ENCODE peak calls at places on chromosomes 13 and 19, in four cellular contexts. One of them, this sample, is unnamed.

GRCh38 chr13:101919541-101920306 is 467.2 kb downstream of the ITGBL1 start:
- DNase-seq in tibial nerve: no peak
- DNase-seq in gastrocnemius medialis: no peak
- DNase-seq in Peyer's patch: no peak
- DNase-seq in this sample: no peak

GRCh38 chr19:29539668-29540067 is 13.9 kb downstream of the VSTM2B start:
- DNase-seq in tibial nerve: no peak
- DNase-seq in gastrocnemius medialis: no peak
- DNase-seq in Peyer's patch: no peak
- DNase-seq in this sample: no peak

GRCh38 chr13:73941752-73942151 is 192.5 kb downstream of the KLF12 start:
- DNase-seq in tibial nerve: no peak
- DNase-seq in gastrocnemius medialis: no peak
- DNase-seq in Peyer's patch: no peak
- DNase-seq in this sample: no peak

GRCh38 chr13:62875118-62875640 is 1459.5 kb upstream of the PCDH20 start:
- DNase-seq in tibial nerve: no peak
- DNase-seq in gastrocnemius medialis: no peak
- DNase-seq in Peyer's patch: no peak
- DNase-seq in this sample: no peak

GRCh38 chr19:2358548-2359173 is 1.4 kb upstream of the TMPRSS9 start:
- DNase-seq in tibial nerve: no peak
- DNase-seq in gastrocnemius medialis: no peak
- DNase-seq in Peyer's patch: no peak
- DNase-seq in this sample: no peak

GRCh38 chr13:100517135-100517534 is 71.5 kb downstream of the GGACT start:
- DNase-seq in tibial nerve: no peak
- DNase-seq in gastrocnemius medialis: no peak
- DNase-seq in Peyer's patch: no peak
- DNase-seq in this sample: no peak

GRCh38 chr13:90899411-90899810 is 448.1 kb upstream of the MIR17HG start:
- DNase-seq in tibial nerve: no peak
- DNase-seq in gastrocnemius medialis: no peak
- DNase-seq in Peyer's patch: no peak
- DNase-seq in this sample: no peak

GRCh38 chr19:12155324-12155723 is 1.2 kb downstream of the ZNF625 start:
- DNase-seq in tibial nerve: no peak
- DNase-seq in gastrocnemius medialis: no peak
- DNase-seq in Peyer's patch: no peak
- DNase-seq in this sample: no peak

GRCh38 chr13:30659980-30660379 is 42.3 kb downstream of the USPL1 start:
- DNase-seq in tibial nerve: no peak
- DNase-seq in gastrocnemius medialis: no peak
- DNase-seq in Peyer's patch: no peak
- DNase-seq in this sample: no peak

DNA sequence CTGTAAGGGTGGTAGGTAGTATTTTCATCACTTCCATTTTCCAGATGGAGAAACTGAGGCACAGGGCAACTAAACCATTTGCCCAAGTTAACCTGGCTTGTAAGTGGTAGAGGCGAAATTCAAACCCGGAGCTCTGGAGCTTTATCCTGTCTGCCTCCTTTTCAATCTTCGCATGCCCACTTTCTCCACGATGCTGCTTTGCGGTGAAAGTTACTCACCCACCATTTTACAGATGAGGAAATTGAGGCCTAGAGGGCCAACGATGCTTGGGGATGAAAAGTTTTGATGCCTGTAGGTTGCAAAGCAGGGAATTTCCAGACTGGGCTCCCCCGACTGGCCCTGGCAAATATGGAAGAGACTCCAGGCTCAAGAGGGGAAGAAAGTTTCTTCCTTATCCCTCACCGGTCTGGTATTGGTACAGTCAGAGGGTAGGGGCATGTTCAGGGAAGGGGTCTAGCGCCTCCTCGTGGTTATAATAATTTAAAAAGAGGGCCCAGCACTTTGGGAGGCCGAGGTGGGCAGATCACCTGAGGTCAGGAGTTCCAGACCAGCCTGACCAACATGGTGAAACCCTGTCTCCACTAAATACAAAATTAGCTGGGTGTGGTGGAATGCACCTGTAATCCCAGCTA is 1.9 kb upstream of the SH2D3A start:
- DNase-seq in tibial nerve: no peak
- DNase-seq in gastrocnemius medialis: no peak
- DNase-seq in Peyer's patch: no peak
- DNase-seq in this sample: no peak
- TF ChIP-seq CTCF in tibial nerve: peak
- TF ChIP-seq CTCF in gastrocnemius medialis: peak
- TF ChIP-seq CTCF in Peyer's patch: no peak
- TF ChIP-seq CTCF in this sample: peak

DNA sequence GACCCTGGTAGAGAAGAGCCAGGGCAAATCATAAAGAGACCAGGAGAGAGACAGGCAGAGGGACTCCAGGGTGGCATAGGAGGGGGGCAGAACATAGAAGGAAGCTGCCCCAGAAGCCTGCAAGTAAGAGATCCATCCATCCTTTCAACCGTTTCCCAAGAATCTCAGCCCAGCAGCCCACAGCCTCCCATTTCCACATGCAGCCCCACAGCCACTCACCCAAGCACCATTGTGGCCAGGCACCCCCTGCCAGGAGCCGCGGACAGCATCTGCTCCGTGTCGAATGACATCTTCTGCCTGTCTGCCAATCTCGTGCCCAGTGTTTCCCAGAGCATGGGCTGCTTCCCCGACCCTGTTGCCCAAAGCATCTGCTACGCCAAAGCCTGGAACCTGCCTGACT is 618 bp downstream of the DMKN start:
- DNase-seq in tibial nerve: no peak
- DNase-seq in gastrocnemius medialis: no peak
- DNase-seq in Peyer's patch: no peak
- DNase-seq in this sample: no peak
- TF ChIP-seq CTCF in tibial nerve: no peak
- TF ChIP-seq CTCF in gastrocnemius medialis: no peak
- TF ChIP-seq CTCF in Peyer's patch: no peak
- TF ChIP-seq CTCF in this sample: no peak

GRCh38 chr13:97753269-97753668 is 200.2 kb upstream of the IPO5 start:
- DNase-seq in tibial nerve: no peak
- DNase-seq in gastrocnemius medialis: no peak
- DNase-seq in Peyer's patch: no peak
- DNase-seq in this sample: no peak

GRCh38 chr13:97757807-97758206 is 195.7 kb upstream of the IPO5 start:
- DNase-seq in tibial nerve: no peak
- DNase-seq in gastrocnemius medialis: no peak
- DNase-seq in Peyer's patch: no peak
- DNase-seq in this sample: no peak

GRCh38 chr13:97758317-97758716 is 195.2 kb upstream of the IPO5 start:
- DNase-seq in tibial nerve: no peak
- DNase-seq in gastrocnemius medialis: no peak
- DNase-seq in Peyer's patch: no peak
- DNase-seq in this sample: no peak

GRCh38 chr13:97751477-97751876 is 202.0 kb upstream of the IPO5 start:
- DNase-seq in tibial nerve: no peak
- DNase-seq in gastrocnemius medialis: no peak
- DNase-seq in Peyer's patch: no peak
- DNase-seq in this sample: no peak

GRCh38 chr13:97753942-97754670 is 199.4 kb upstream of the IPO5 start:
- DNase-seq in tibial nerve: no peak
- DNase-seq in gastrocnemius medialis: no peak
- DNase-seq in Peyer's patch: no peak
- DNase-seq in this sample: no peak
- TF ChIP-seq CTCF in tibial nerve: no peak
- TF ChIP-seq CTCF in gastrocnemius medialis: no peak
- TF ChIP-seq CTCF in Peyer's patch: no peak
- TF ChIP-seq CTCF in this sample: no peak

GRCh38 chr19:41161903-41162302 is 31.1 kb upstream of the CYP2S1 start:
- DNase-seq in tibial nerve: no peak
- DNase-seq in gastrocnemius medialis: no peak
- DNase-seq in Peyer's patch: no peak
- DNase-seq in this sample: no peak
- TF ChIP-seq CTCF in tibial nerve: no peak
- TF ChIP-seq CTCF in gastrocnemius medialis: no peak
- TF ChIP-seq CTCF in Peyer's patch: no peak
- TF ChIP-seq CTCF in this sample: no peak

GRCh38 chr19:50720921-50721291 is 1.3 kb upstream of the SHANK1 start:
- DNase-seq in tibial nerve: no peak
- DNase-seq in gastrocnemius medialis: no peak
- DNase-seq in Peyer's patch: no peak
- DNase-seq in this sample: no peak
- TF ChIP-seq CTCF in tibial nerve: no peak
- TF ChIP-seq CTCF in gastrocnemius medialis: no peak
- TF ChIP-seq CTCF in Peyer's patch: no peak
- TF ChIP-seq CTCF in this sample: no peak

DNA sequence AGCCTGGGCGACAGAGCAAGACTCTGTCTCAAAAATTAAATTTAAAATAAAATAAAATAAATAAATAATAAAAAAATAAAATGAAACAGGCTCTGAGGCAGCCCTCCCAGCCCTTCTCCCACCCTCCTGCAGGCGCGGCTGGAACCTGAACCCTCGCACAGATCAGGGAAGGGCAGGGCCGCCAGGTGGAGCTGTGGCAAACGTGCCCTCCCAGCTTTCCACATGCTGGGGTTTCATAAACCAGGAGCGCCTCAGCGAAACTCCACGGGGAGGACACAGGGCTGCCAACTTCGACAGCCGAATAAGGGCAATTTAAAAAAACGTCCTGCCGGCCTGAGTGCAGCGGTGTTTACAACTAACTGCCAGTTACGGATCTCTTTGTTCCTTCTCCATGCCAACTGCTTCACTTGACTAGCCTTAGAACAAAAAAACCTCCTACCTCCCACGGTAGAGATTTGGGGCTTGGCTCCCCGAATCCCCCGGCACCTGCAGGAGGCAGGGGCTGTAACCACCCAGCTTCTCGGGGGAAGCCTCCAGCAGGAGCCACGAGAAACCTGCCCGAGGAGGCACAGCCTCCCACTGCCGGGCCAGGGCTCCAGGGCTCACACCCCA is 15.9 kb downstream of the ZNF787 start:
- DNase-seq in tibial nerve: peak
- DNase-seq in gastrocnemius medialis: peak
- DNase-seq in Peyer's patch: peak
- DNase-seq in this sample: no peak
- TF ChIP-seq CTCF in tibial nerve: peak
- TF ChIP-seq CTCF in gastrocnemius medialis: peak
- TF ChIP-seq CTCF in Peyer's patch: peak
- TF ChIP-seq CTCF in this sample: peak

GRCh38 chr13:85864963-85865530 is 65.8 kb upstream of the SLITRK6 start:
- DNase-seq in tibial nerve: no peak
- DNase-seq in gastrocnemius medialis: no peak
- DNase-seq in Peyer's patch: no peak
- DNase-seq in this sample: peak
- TF ChIP-seq CTCF in tibial nerve: no peak
- TF ChIP-seq CTCF in gastrocnemius medialis: no peak
- TF ChIP-seq CTCF in Peyer's patch: no peak
- TF ChIP-seq CTCF in this sample: no peak

GRCh38 chr13:110914293-110915056 is 394 bp downstream of the ANKRD10 start:
- DNase-seq in tibial nerve: peak
- DNase-seq in gastrocnemius medialis: peak
- DNase-seq in Peyer's patch: peak
- DNase-seq in this sample: peak
- TF ChIP-seq CTCF in tibial nerve: peak
- TF ChIP-seq CTCF in gastrocnemius medialis: no peak
- TF ChIP-seq CTCF in Peyer's patch: no peak
- TF ChIP-seq CTCF in this sample: no peak

DNA sequence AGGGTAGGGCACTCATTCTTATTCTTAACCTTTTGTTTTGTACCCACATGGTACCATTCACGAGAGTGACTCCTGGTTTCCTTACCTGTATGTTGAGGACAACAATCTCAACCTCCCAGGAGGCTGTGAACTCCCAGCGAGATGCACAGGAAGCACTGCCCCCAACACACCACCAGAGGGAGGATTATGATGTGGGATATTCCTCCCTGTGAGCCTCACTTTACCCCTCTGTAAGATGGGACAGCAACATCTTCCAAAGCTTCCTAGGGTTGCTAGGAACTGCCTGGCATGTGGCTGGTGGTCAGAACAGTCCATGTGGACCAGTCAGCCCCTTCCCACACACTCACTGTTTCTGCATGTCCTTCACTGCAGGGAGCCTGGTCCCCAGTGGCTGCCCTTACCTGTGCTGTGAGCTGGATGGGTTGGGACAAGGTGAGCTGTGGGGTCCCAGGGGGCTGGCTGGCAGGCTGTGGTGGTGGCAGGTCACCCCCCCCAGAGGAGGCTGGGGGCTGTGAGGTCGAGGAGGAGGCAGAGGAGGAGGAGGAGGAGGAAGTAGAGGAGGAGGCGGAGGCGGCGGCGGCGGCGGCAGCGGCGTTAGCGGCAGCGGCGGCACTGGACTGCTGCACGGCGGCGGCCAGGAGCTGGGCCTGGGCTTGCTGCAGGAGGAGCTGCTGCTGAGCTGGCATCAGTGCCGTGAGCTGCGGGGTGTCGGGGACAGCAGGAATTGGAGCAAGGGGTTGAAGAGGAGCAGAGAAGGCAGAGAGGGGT is 15.8 kb downstream of the POU2F2 start:
- DNase-seq in tibial nerve: no peak
- DNase-seq in gastrocnemius medialis: no peak
- DNase-seq in Peyer's patch: no peak
- DNase-seq in this sample: no peak
- TF ChIP-seq CTCF in tibial nerve: no peak
- TF ChIP-seq CTCF in gastrocnemius medialis: no peak
- TF ChIP-seq CTCF in Peyer's patch: no peak
- TF ChIP-seq CTCF in this sample: no peak

DNA sequence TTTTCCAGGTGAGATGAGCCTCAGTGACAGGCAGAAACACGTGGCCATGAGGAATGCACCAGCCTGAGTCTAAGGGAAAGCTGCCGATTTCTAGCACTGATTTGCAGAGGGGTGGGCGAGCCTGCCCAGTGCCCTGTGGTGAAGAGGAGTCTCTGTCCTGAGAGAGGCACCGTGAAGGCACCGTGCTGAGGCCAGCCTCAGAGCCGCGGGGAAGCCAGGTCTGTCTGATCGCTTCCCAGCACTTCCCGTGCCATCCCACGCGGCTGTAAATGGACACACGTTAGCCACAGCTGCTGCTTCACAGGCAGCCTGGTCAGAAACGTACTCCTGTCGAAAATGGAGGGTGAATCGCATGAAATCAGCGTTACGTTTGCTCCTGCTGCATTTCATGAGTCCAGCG is 79.8 kb downstream of the ATP11A start:
- DNase-seq in tibial nerve: no peak
- DNase-seq in gastrocnemius medialis: no peak
- DNase-seq in Peyer's patch: no peak
- DNase-seq in this sample: no peak
- TF ChIP-seq CTCF in tibial nerve: no peak
- TF ChIP-seq CTCF in gastrocnemius medialis: no peak
- TF ChIP-seq CTCF in Peyer's patch: no peak
- TF ChIP-seq CTCF in this sample: no peak

This sample was measured in RWPE1.